ENCODE peak calls at places on chromosomes 7 and 10, in eight cellular contexts. One of them, this sample, is unnamed.

GRCh38 chr10:102468683-102469082 is 17.3 kb upstream of the C10orf95 start:
- DNase-seq in activated CD8-positive, alpha-beta memory T cell treated with anti-CD3 and anti-CD28 coated beads, Interleukin-2, amount 50 U/mL, for 4 hours: no peak
- DNase-seq in amniotic stem cell: no peak
- DNase-seq in brain microvascular endothelial cell: no peak
- DNase-seq in NCI-H1694 treated with DMSO at 0.1 percent for 48 hours: no peak
- DNase-seq in germinal center: no peak
- DNase-seq in stimulated activated CD4-positive, alpha-beta T cell treated with anti-CD3 and anti-CD28 coated beads, Interleukin-4, amount 100 ng/mL, for 1 hour: no peak
- DNase-seq in T-helper 9 cell: no peak
- DNase-seq in this sample: no peak

GRCh38 chr10:106537866-106538265 is 626.6 kb downstream of the SORCS1 start:
- DNase-seq in amniotic stem cell: no peak
- DNase-seq in activated CD8-positive, alpha-beta memory T cell treated with anti-CD3 and anti-CD28 coated beads, Interleukin-2, amount 50 U/mL, for 4 hours: no peak
- DNase-seq in brain microvascular endothelial cell: no peak
- DNase-seq in NCI-H1694 treated with DMSO at 0.1 percent for 48 hours: no peak
- DNase-seq in T-helper 9 cell: no peak
- DNase-seq in stimulated activated CD4-positive, alpha-beta T cell treated with anti-CD3 and anti-CD28 coated beads, Interleukin-4, amount 100 ng/mL, for 1 hour: no peak
- DNase-seq in germinal center: no peak
- DNase-seq in this sample: no peak

GRCh38 chr7:22377690-22378089 is 20.7 kb upstream of the RAPGEF5 start:
- DNase-seq in amniotic stem cell: no peak
- DNase-seq in activated CD8-positive, alpha-beta memory T cell treated with anti-CD3 and anti-CD28 coated beads, Interleukin-2, amount 50 U/mL, for 4 hours: no peak
- DNase-seq in stimulated activated CD4-positive, alpha-beta T cell treated with anti-CD3 and anti-CD28 coated beads, Interleukin-4, amount 100 ng/mL, for 1 hour: no peak
- DNase-seq in brain microvascular endothelial cell: no peak
- DNase-seq in T-helper 9 cell: no peak
- DNase-seq in NCI-H1694 treated with DMSO at 0.1 percent for 48 hours: no peak
- DNase-seq in germinal center: no peak
- DNase-seq in this sample: no peak

GRCh38 chr10:974038-974784 is 14.0 kb upstream of the GTPBP4 start:
- DNase-seq in stimulated activated CD4-positive, alpha-beta T cell treated with anti-CD3 and anti-CD28 coated beads, Interleukin-4, amount 100 ng/mL, for 1 hour: no peak
- DNase-seq in brain microvascular endothelial cell: peak
- DNase-seq in amniotic stem cell: no peak
- DNase-seq in activated CD8-positive, alpha-beta memory T cell treated with anti-CD3 and anti-CD28 coated beads, Interleukin-2, amount 50 U/mL, for 4 hours: no peak
- DNase-seq in T-helper 9 cell: no peak
- DNase-seq in NCI-H1694 treated with DMSO at 0.1 percent for 48 hours: no peak
- DNase-seq in germinal center: no peak
- DNase-seq in this sample: no peak

GRCh38 chr10:132137111-132138072 is 49.4 kb upstream of the DPYSL4 start:
- DNase-seq in T-helper 9 cell: no peak
- DNase-seq in brain microvascular endothelial cell: no peak
- DNase-seq in amniotic stem cell: no peak
- DNase-seq in NCI-H1694 treated with DMSO at 0.1 percent for 48 hours: no peak
- DNase-seq in stimulated activated CD4-positive, alpha-beta T cell treated with anti-CD3 and anti-CD28 coated beads, Interleukin-4, amount 100 ng/mL, for 1 hour: no peak
- DNase-seq in germinal center: no peak
- DNase-seq in activated CD8-positive, alpha-beta memory T cell treated with anti-CD3 and anti-CD28 coated beads, Interleukin-2, amount 50 U/mL, for 4 hours: peak
- DNase-seq in this sample: no peak

GRCh38 chr7:93178213-93178612 is 30.0 kb upstream of the SAMD9L start:
- DNase-seq in brain microvascular endothelial cell: no peak
- DNase-seq in germinal center: no peak
- DNase-seq in stimulated activated CD4-positive, alpha-beta T cell treated with anti-CD3 and anti-CD28 coated beads, Interleukin-4, amount 100 ng/mL, for 1 hour: no peak
- DNase-seq in T-helper 9 cell: no peak
- DNase-seq in amniotic stem cell: peak
- DNase-seq in NCI-H1694 treated with DMSO at 0.1 percent for 48 hours: peak
- DNase-seq in activated CD8-positive, alpha-beta memory T cell treated with anti-CD3 and anti-CD28 coated beads, Interleukin-2, amount 50 U/mL, for 4 hours: no peak
- DNase-seq in this sample: no peak

GRCh38 chr7:155860840-155861479 is 48.7 kb upstream of the SHH start:
- DNase-seq in stimulated activated CD4-positive, alpha-beta T cell treated with anti-CD3 and anti-CD28 coated beads, Interleukin-4, amount 100 ng/mL, for 1 hour: no peak
- DNase-seq in germinal center: no peak
- DNase-seq in brain microvascular endothelial cell: no peak
- DNase-seq in activated CD8-positive, alpha-beta memory T cell treated with anti-CD3 and anti-CD28 coated beads, Interleukin-2, amount 50 U/mL, for 4 hours: no peak
- DNase-seq in amniotic stem cell: no peak
- DNase-seq in T-helper 9 cell: no peak
- DNase-seq in NCI-H1694 treated with DMSO at 0.1 percent for 48 hours: peak
- DNase-seq in this sample: no peak

GRCh38 chr7:66255533-66256100 is 50.5 kb downstream of the TPST1 start:
- DNase-seq in NCI-H1694 treated with DMSO at 0.1 percent for 48 hours: no peak
- DNase-seq in activated CD8-positive, alpha-beta memory T cell treated with anti-CD3 and anti-CD28 coated beads, Interleukin-2, amount 50 U/mL, for 4 hours: no peak
- DNase-seq in T-helper 9 cell: no peak
- DNase-seq in germinal center: no peak
- DNase-seq in amniotic stem cell: no peak
- DNase-seq in brain microvascular endothelial cell: no peak
- DNase-seq in stimulated activated CD4-positive, alpha-beta T cell treated with anti-CD3 and anti-CD28 coated beads, Interleukin-4, amount 100 ng/mL, for 1 hour: no peak
- DNase-seq in this sample: no peak

GRCh38 chr7:78437118-78437517 is 638.5 kb downstream of the PHTF2 start:
- DNase-seq in stimulated activated CD4-positive, alpha-beta T cell treated with anti-CD3 and anti-CD28 coated beads, Interleukin-4, amount 100 ng/mL, for 1 hour: no peak
- DNase-seq in T-helper 9 cell: no peak
- DNase-seq in amniotic stem cell: peak
- DNase-seq in brain microvascular endothelial cell: no peak
- DNase-seq in germinal center: no peak
- DNase-seq in activated CD8-positive, alpha-beta memory T cell treated with anti-CD3 and anti-CD28 coated beads, Interleukin-2, amount 50 U/mL, for 4 hours: no peak
- DNase-seq in NCI-H1694 treated with DMSO at 0.1 percent for 48 hours: no peak
- DNase-seq in this sample: no peak

GRCh38 chr10:74600170-74600569 is 226.2 kb upstream of the KAT6B start:
- DNase-seq in T-helper 9 cell: no peak
- DNase-seq in brain microvascular endothelial cell: no peak
- DNase-seq in activated CD8-positive, alpha-beta memory T cell treated with anti-CD3 and anti-CD28 coated beads, Interleukin-2, amount 50 U/mL, for 4 hours: no peak
- DNase-seq in NCI-H1694 treated with DMSO at 0.1 percent for 48 hours: no peak
- DNase-seq in germinal center: no peak
- DNase-seq in stimulated activated CD4-positive, alpha-beta T cell treated with anti-CD3 and anti-CD28 coated beads, Interleukin-4, amount 100 ng/mL, for 1 hour: no peak
- DNase-seq in amniotic stem cell: no peak
- DNase-seq in this sample: no peak

GRCh38 chr7:50598455-50599343 is 33.5 kb upstream of the DDC start:
- DNase-seq in T-helper 9 cell: no peak
- DNase-seq in germinal center: no peak
- DNase-seq in brain microvascular endothelial cell: no peak
- DNase-seq in activated CD8-positive, alpha-beta memory T cell treated with anti-CD3 and anti-CD28 coated beads, Interleukin-2, amount 50 U/mL, for 4 hours: no peak
- DNase-seq in stimulated activated CD4-positive, alpha-beta T cell treated with anti-CD3 and anti-CD28 coated beads, Interleukin-4, amount 100 ng/mL, for 1 hour: no peak
- DNase-seq in amniotic stem cell: no peak
- DNase-seq in NCI-H1694 treated with DMSO at 0.1 percent for 48 hours: no peak
- DNase-seq in this sample: no peak